ENCODE peak calls at places on chromosomes 11 and 22, in five cellular contexts. One of them, this sample, is unnamed.

GRCh38 chr11:45280449-45280848 is 5.7 kb downstream of the SYT13 start:
- DNase-seq in DMS53: peak; percentile 97
- DNase-seq in activated CD4-positive, alpha-beta T cell treated with anti-CD3 and anti-CD28 coated beads, Interleukin-2, amount 50 U/mL, for 48 hours: no peak
- DNase-seq in cardiac muscle cell: no peak
- DNase-seq in GM23248: no peak
- DNase-seq in this sample: no peak

GRCh38 chr11:65992056-65992455 is 9.9 kb downstream of the EIF1AD start:
- DNase-seq in DMS53: no peak
- DNase-seq in GM23248: no peak
- DNase-seq in cardiac muscle cell: no peak
- DNase-seq in activated CD4-positive, alpha-beta T cell treated with anti-CD3 and anti-CD28 coated beads, Interleukin-2, amount 50 U/mL, for 48 hours: no peak
- DNase-seq in this sample: no peak

GRCh38 chr11:69213315-69213714 is 57.6 kb downstream of the SMIM38 start:
- DNase-seq in DMS53: no peak
- DNase-seq in cardiac muscle cell: no peak
- DNase-seq in activated CD4-positive, alpha-beta T cell treated with anti-CD3 and anti-CD28 coated beads, Interleukin-2, amount 50 U/mL, for 48 hours: peak; percentile 15
- DNase-seq in GM23248: no peak
- DNase-seq in this sample: no peak

GRCh38 chr11:43934359-43935130 is 7.9 kb upstream of the C11orf96 start:
- DNase-seq in cardiac muscle cell: no peak
- DNase-seq in DMS53: peak; percentile 23
- DNase-seq in activated CD4-positive, alpha-beta T cell treated with anti-CD3 and anti-CD28 coated beads, Interleukin-2, amount 50 U/mL, for 48 hours: no peak
- DNase-seq in GM23248: peak; percentile 24
- DNase-seq in this sample: no peak

GRCh38 chr11:34380696-34381095 is 22.9 kb upstream of the ABTB2 start:
- DNase-seq in GM23248: peak; percentile 85
- DNase-seq in DMS53: peak; percentile 56
- DNase-seq in cardiac muscle cell: peak; percentile 14
- DNase-seq in activated CD4-positive, alpha-beta T cell treated with anti-CD3 and anti-CD28 coated beads, Interleukin-2, amount 50 U/mL, for 48 hours: no peak
- DNase-seq in this sample: no peak

GRCh38 chr11:57237204-57237681 is at the start of gene APLNR:
- DNase-seq in cardiac muscle cell: peak; percentile 35
- DNase-seq in DMS53: no peak
- DNase-seq in GM23248: no peak
- DNase-seq in activated CD4-positive, alpha-beta T cell treated with anti-CD3 and anti-CD28 coated beads, Interleukin-2, amount 50 U/mL, for 48 hours: no peak
- DNase-seq in this sample: no peak

GRCh38 chr11:100176456-100176855 is 510.6 kb upstream of the ARHGAP42 start:
- DNase-seq in cardiac muscle cell: no peak
- DNase-seq in GM23248: no peak
- DNase-seq in activated CD4-positive, alpha-beta T cell treated with anti-CD3 and anti-CD28 coated beads, Interleukin-2, amount 50 U/mL, for 48 hours: no peak
- DNase-seq in DMS53: no peak
- DNase-seq in this sample: no peak

GRCh38 chr11:130583866-130584265 is 135.4 kb downstream of the ADAMTS15 start:
- DNase-seq in GM23248: no peak
- DNase-seq in cardiac muscle cell: no peak
- DNase-seq in DMS53: no peak
- DNase-seq in activated CD4-positive, alpha-beta T cell treated with anti-CD3 and anti-CD28 coated beads, Interleukin-2, amount 50 U/mL, for 48 hours: no peak
- DNase-seq in this sample: no peak

GRCh38 chr22:19244600-19245352 is 46.7 kb downstream of the CLTCL1 start:
- DNase-seq in DMS53: no peak
- DNase-seq in cardiac muscle cell: no peak
- DNase-seq in GM23248: no peak
- DNase-seq in activated CD4-positive, alpha-beta T cell treated with anti-CD3 and anti-CD28 coated beads, Interleukin-2, amount 50 U/mL, for 48 hours: no peak
- DNase-seq in this sample: no peak

This sample was measured in SK-N-DZ.